ENCODE peak calls at places on chromosomes 2 and 18, in six cellular contexts. G is iris pigment epithelial cell; K is stimulated activated CD4-positive, alpha-beta T cell treated with anti-CD3 and anti-CD28 coated beads, Interleukin-2, amount 100 ng/mL, for 24 hours; X is K562; I is stomach; B is GM10248. L is an unnamed sample.

GRCh38 chr2:54480025-54480424 is 23.9 kb downstream of the SPTBN1 start:
- DNase-seq in K (no peak), B (no peak), G (no peak), I (no peak), X (no peak), L (no peak)

GRCh38 chr18:55778731-55779460 is 190.9 kb upstream of the TCF4 start:
- DNase-seq in G (peak; percentile 14), B (no peak), I (no peak), X (no peak), K (no peak), L (peak; percentile 92)

GRCh38 chr2:95034221-95034620 is 8.7 kb downstream of the MAL start:
- DNase-seq in X (no peak), G (no peak), K (no peak), B (no peak), I (no peak), L (no peak)

GRCh38 chr2:10216677-10217498 is 85.8 kb upstream of the HPCAL1 start:
- DNase-seq in B (no peak), G (no peak), K (no peak), I (no peak), X (peak; percentile 34), L (no peak)

GRCh38 chr2:100179806-100180205 is 37.4 kb upstream of the AFF3 start:
- DNase-seq in G (no peak), B (no peak), X (no peak), K (no peak), I (no peak), L (no peak)

GRCh38 chr2:10405441-10405840 is 42.7 kb downstream of the ODC1 start:
- DNase-seq in G (peak; percentile 55), B (no peak), I (no peak), X (no peak), K (no peak), L (no peak)

GRCh38 chr2:21310493-21310892 is 186.7 kb downstream of the TDRD15 start:
- DNase-seq in X (no peak), G (no peak), I (no peak), B (no peak), K (no peak), L (no peak)

GRCh38 chr2:163656622-163657021 is 79.2 kb downstream of the FIGN start:
- DNase-seq in K (no peak), G (peak; percentile 33), B (no peak), X (no peak), I (no peak), L (no peak)

GRCh38 chr2:171327043-171327496 is 106.7 kb downstream of the METTL8 start:
- DNase-seq in G (no peak), X (no peak), I (no peak), B (no peak), K (no peak), L (no peak)

GRCh38 chr2:223000872-223001825 is 50.8 kb upstream of the KCNE4 start:
- DNase-seq in G (no peak), K (no peak), B (no peak), X (no peak), I (no peak), L (no peak)

GRCh38 chr2:219022041-219022440 is 19.3 kb downstream of the CFAP65 start:
- DNase-seq in G (no peak), I (no peak), X (no peak), B (no peak), K (no peak), L (no peak)

GRCh38 chr18:34386803-34387202 is 162.1 kb upstream of the NOL4 start:
- DNase-seq in B (no peak), X (no peak), I (no peak), K (no peak), G (no peak), L (no peak)

GRCh38 chr2:197278804-197279763 is 31.5 kb downstream of the ANKRD44 start:
- DNase-seq in G (no peak), K (no peak), B (no peak), X (no peak), I (no peak), L (no peak)

GRCh38 chr2:199485732-199486335 is 28.1 kb upstream of the SATB2 start:
- DNase-seq in B (no peak), K (peak; percentile 54), I (peak; percentile 59), G (peak; percentile 51), X (peak; percentile 80), L (peak; percentile 41)

GRCh38 chr2:178764097-178764496 is 43.1 kb downstream of the TTN start:
- DNase-seq in G (no peak), I (no peak), K (no peak), X (no peak), B (no peak), L (no peak)

GRCh38 chr2:106956416-106956815 is 70.4 kb upstream of the ST6GAL2 start:
- DNase-seq in B (no peak), K (no peak), I (no peak), G (peak; percentile 63), X (no peak), L (no peak)

GRCh38 chr2:170467568-170468422 is 247.3 kb upstream of the SP5 start:
- DNase-seq in K (no peak), X (no peak), I (no peak), B (no peak), G (no peak), L (no peak)

GRCh38 chr2:119158563-119159347 is at the start of gene C1QL2:
- DNase-seq in I (no peak), B (no peak), K (peak; percentile 13), X (no peak), G (no peak), L (no peak)

GRCh38 chr18:40404284-40404683 is 1550.8 kb upstream of the PIK3C3 start:
- DNase-seq in G (no peak), X (no peak), B (no peak), I (no peak), K (no peak), L (no peak)

GRCh38 chr18:50161806-50162205 is 33.1 kb downstream of the MYO5B start:
- DNase-seq in G (no peak), K (no peak), I (no peak), B (no peak), X (no peak), L (no peak)

GRCh38 chr2:132037527-132038178 is 124.1 kb downstream of the ANKRD30BL start:
- DNase-seq in G (peak; percentile 3), B (peak; percentile 2), I (no peak), K (no peak), X (peak; percentile 13), L (no peak)

GRCh38 chr2:197806317-197806633 is 1.9 kb downstream of the PLCL1 start:
- DNase-seq in I (no peak), B (no peak), K (no peak), G (no peak), X (no peak), L (peak; percentile 50)

GRCh38 chr2:120743657-120744056 is 8.0 kb downstream of the GLI2 start:
- DNase-seq in X (no peak), B (no peak), I (no peak), G (no peak), K (no peak), L (no peak)

GRCh38 chr2:14855751-14856150 is 223.2 kb downstream of the LRATD1 start:
- DNase-seq in X (no peak), I (no peak), B (no peak), G (no peak), K (no peak), L (no peak)

GRCh38 chr2:158637357-158637756 is 157.8 kb upstream of the DAPL1 start:
- DNase-seq in I (no peak), K (no peak), G (peak; percentile 63), B (no peak), X (no peak), L (no peak)

GRCh38 chr18:48940854-48941531 is 9.8 kb downstream of the SMAD7 start:
- DNase-seq in B (no peak), I (no peak), K (peak; percentile 64), G (no peak), X (no peak), L (no peak)

GRCh38 chr2:37366773-37367172 is 22.3 kb downstream of the QPCT start:
- DNase-seq in I (no peak), G (no peak), X (no peak), K (peak; percentile 16), B (no peak), L (no peak)